ENCODE peak calls at places on chromosomes 5 and 9, in six cellular contexts. H is IMR-90, J is A549, T is breast epithelium, P is adrenal gland, F is HCT116. C is an unnamed sample.

GRCh38 chr9:134237630-134238265 is 73.4 kb upstream of the RNU6ATAC start:
- DNase-seq in J (no peak), P (no peak), T (no peak), H (no peak), F (no peak), C (no peak)

GRCh38 chr5:67338416-67338815 is 141.8 kb upstream of the CD180 start:
- DNase-seq in F (no peak), P (no peak), J (no peak), H (no peak), T (no peak), C (no peak)

GRCh38 chr9:98101416-98101815 is 17.6 kb downstream of the TRIM14 start:
- DNase-seq in F (no peak), P (no peak), T (no peak), H (no peak), J (no peak), C (peak)

GRCh38 chr5:38072295-38072694 is 186.1 kb upstream of the EGFLAM start:
- DNase-seq in P (no peak), F (no peak), T (no peak), J (no peak), H (no peak), C (no peak)

GRCh38 chr5:179731791-179732411 is 721 bp upstream of the MAML1 start:
- DNase-seq in H (peak), F (no peak), T (peak), P (peak), J (no peak), C (peak)

GRCh38 chr9:91905958-91906585 is 44.0 kb downstream of the ROR2 start:
- DNase-seq in F (no peak), H (no peak), P (peak), T (no peak), J (no peak), C (peak)

GRCh38 chr9:111839981-111840380 is 45.2 kb upstream of the SHOC1 start:
- DNase-seq in J (no peak), H (peak), P (no peak), T (no peak), F (no peak), C (no peak)

GRCh38 chr5:10736354-10736753 is 24.7 kb downstream of the DAP start:
- DNase-seq in J (no peak), H (no peak), F (no peak), P (no peak), T (no peak), C (no peak)

GRCh38 chr9:7813030-7813429 is 13.5 kb upstream of the DMAC1 start:
- DNase-seq in T (no peak), P (no peak), J (no peak), H (no peak), F (no peak), C (no peak)

GRCh38 chr5:124453221-124454032 is 293.0 kb downstream of the ZNF608 start:
- DNase-seq in P (no peak), F (peak), J (no peak), T (no peak), H (peak), C (peak)

GRCh38 chr5:170757182-170757601 is 26.3 kb upstream of the GABRP start:
- DNase-seq in H (peak), P (no peak), F (no peak), T (no peak), J (peak), C (no peak)

GRCh38 chr9:138100711-138101349 is 223.2 kb downstream of the CACNA1B start:
- DNase-seq in P (no peak), J (peak), F (no peak), H (no peak), T (peak), C (peak)

DNA sequence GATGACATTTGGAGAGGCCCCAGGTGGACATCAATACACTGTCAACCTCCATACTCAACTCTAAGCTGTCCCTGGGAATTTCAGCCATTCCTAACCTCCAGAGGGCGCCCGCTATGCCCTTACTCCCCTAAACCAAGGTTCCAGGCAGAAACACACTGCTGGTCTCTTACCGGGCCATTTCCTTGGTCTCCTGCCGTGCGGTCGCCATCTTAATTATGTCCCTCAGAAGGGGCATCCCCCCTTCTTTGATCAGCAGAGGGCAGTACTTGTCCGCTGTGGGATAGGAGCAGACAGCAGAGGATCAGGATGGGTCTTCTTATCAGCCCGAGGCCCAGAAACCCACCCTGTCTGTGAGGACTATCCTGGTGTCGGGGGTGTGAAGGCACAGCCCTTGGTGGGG is 9.3 kb upstream of the ZDHHC12 start:
- DNase-seq in H (peak), F (peak), P (peak), T (peak), J (peak), C (peak)
- TF ChIP-seq POLR2A in H (no peak), F (no peak), P (no peak), T (no peak), J (no peak), C (no peak)

DNA sequence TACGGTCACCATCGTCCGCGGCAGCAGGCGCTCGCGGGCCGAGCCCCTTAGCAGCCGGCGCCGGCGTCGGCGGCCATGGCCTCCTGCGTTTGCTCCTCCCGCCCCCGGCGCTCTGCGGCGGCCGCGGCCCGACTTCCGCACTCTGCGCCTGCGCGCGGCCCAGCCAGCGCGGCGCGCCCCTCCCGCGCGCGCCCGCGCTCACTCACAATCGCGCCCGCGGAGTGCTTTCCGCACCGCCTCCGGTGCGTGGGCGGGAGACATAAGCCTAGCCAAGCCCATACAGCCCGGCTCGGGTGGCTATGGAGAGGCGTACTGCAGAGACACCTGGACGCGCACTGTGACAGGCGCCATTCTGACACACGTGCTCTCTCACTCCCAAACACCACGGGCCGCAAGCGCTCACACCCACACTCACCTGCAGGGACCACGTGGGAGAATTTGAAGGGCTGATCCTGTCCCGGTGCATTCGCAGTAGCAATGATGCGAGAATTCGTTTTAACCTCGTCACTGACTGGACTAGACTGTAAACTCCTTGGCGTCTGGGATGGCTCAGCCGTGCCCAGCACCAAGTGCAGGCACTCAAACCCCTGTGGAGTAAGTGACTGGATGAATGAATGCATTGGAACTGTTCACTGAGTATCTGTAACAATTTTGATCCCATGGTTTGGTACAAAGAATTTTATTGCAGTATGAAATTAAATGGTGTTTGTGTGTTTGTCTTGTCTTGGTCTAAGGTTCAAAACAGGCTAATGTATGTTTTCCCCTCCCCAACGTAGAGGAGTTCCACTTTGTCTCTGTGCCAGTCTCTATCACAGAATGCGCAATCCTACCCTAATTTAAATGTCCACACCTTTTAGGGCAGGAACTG is at the start of gene RNF145:
- DNase-seq in T (peak), P (peak), J (peak), F (peak), H (peak), C (peak)
- TF ChIP-seq POLR2A in T (no peak), P (no peak), J (peak), F (peak), H (peak), C (peak)

GRCh38 chr5:135013445-135013844 is 20.6 kb downstream of the PITX1 start:
- DNase-seq in T (no peak), F (no peak), J (no peak), H (no peak), P (no peak), C (peak)
- TF ChIP-seq POLR2A in T (no peak), F (no peak), J (no peak), H (no peak), P (no peak), C (no peak)

DNA sequence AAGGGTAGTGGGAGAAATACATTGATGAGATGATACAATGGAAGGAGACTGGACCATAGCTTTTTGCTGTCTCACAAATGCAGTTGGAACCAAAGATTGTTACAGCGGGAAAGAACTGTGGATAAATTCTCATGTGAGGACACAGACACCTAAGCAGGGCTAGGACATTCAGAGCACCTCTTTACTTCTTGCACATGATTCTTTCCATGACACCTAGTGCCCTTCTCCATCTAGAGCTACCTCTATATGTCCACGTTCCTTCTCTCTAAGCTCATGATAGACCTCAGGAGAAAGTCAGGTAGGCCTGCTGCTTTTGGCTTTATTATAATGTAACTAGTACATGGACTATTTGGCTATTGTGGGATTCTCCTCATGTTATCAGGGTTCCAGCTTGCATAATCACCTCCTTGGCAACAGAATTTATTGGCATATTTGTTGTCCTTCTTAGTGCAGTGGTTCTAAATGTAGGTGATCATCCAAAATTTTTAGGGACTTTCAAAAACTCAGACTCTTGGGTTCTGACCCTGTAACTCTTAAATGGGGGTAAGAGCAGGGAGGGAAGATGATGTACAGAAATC is 27.2 kb downstream of the NR3C1 start:
- DNase-seq in T (no peak), P (no peak), H (no peak), J (no peak), F (no peak), C (no peak)
- TF ChIP-seq POLR2A in T (no peak), P (no peak), H (no peak), J (no peak), F (no peak), C (no peak)